ENCODE peak calls at places on chromosomes 3 and 15, in six cellular contexts. P is GM23248, L is GM03348, Q is fibroblast of pulmonary artery, Z is ovary, Y is sigmoid colon. H is an unnamed sample.
A peak's percentile ranks its signal among the peaks of the same experiment; 100 is the strongest.

GRCh38 chr3:9732080-9732752 is 681 bp downstream of the BRPF1 start:
- DNase-seq in P (peak; percentile 63), L (peak; percentile 49), Q (no peak), Z (no peak), Y (no peak), H (peak; percentile 34)

GRCh38 chr3:105177558-105177957 is 189.2 kb upstream of the ALCAM start:
- DNase-seq in P (peak; percentile 24), L (peak; percentile 5), Q (no peak), Z (no peak), Y (no peak), H (no peak)

GRCh38 chr3:122858373-122858772 is 63.5 kb downstream of the SLC49A4 start:
- DNase-seq in P (peak; percentile 40), L (peak; percentile 19), Q (peak; percentile 60), Z (no peak), Y (no peak), H (no peak)

GRCh38 chr3:30596161-30596560 is 10.2 kb upstream of the TGFBR2 start:
- DNase-seq in P (peak; percentile 35), L (no peak), Q (no peak), Z (no peak), Y (no peak), H (no peak)

GRCh38 chr3:126888186-126888760 is 94.6 kb upstream of the PLXNA1 start:
- DNase-seq in P (no peak), L (no peak), Q (no peak), Z (no peak), Y (no peak), H (no peak)

GRCh38 chr3:5053021-5053831 is 68.9 kb upstream of the ARL8B start:
- DNase-seq in P (peak; percentile 89), L (peak; percentile 75), Q (peak; percentile 36), Z (peak; percentile 26), Y (peak; percentile 63), H (peak; percentile 13)

GRCh38 chr3:160128086-160128485 is 97.1 kb upstream of the C3orf80 start:
- DNase-seq in P (no peak), L (peak; percentile 12), Q (no peak), Z (no peak), Y (no peak), H (no peak)

GRCh38 chr3:52480768-52481715 is 14.1 kb upstream of the STAB1 start:
- DNase-seq in P (no peak), L (no peak), Q (no peak), Z (peak; percentile 68), Y (no peak), H (no peak)

GRCh38 chr3:152296382-152296781 is 27.7 kb downstream of the MBNL1 start:
- DNase-seq in P (no peak), L (no peak), Q (no peak), Z (no peak), Y (no peak), H (no peak)

GRCh38 chr15:31265871-31266711 is 60.5 kb upstream of the KLF13 start:
- DNase-seq in P (no peak), L (no peak), Q (no peak), Z (peak; percentile 12), Y (peak; percentile 75), H (peak; percentile 34)

GRCh38 chr3:131353946-131354345 is 27.6 kb upstream of the NUDT16 start:
- DNase-seq in P (no peak), L (no peak), Q (no peak), Z (no peak), Y (no peak), H (no peak)

GRCh38 chr3:113005622-113006021 is 14.8 kb downstream of the GTPBP8 start:
- DNase-seq in P (no peak), L (no peak), Q (no peak), Z (no peak), Y (no peak), H (no peak)

GRCh38 chr3:125110016-125110875 is 54.4 kb upstream of the HEG1 start:
- DNase-seq in P (peak; percentile 94), L (peak; percentile 83), Q (peak; percentile 83), Z (no peak), Y (no peak), H (no peak)

GRCh38 chr3:154779571-154779970 is 300.5 kb upstream of the MME start:
- DNase-seq in P (peak; percentile 50), L (peak; percentile 37), Q (peak; percentile 66), Z (no peak), Y (no peak), H (no peak)

GRCh38 chr3:112530573-112530972 is 31.2 kb downstream of the ATG3 start:
- DNase-seq in P (no peak), L (no peak), Q (no peak), Z (no peak), Y (no peak), H (no peak)

GRCh38 chr3:160554980-160555379 is 10.4 kb downstream of the KPNA4 start:
- DNase-seq in P (no peak), L (no peak), Q (no peak), Z (no peak), Y (no peak), H (no peak)

GRCh38 chr15:44289352-44289790 is 852 bp downstream of the GOLM2 start:
- DNase-seq in P (peak; percentile 58), L (peak; percentile 14), Q (no peak), Z (no peak), Y (no peak), H (no peak)

GRCh38 chr15:64896371-64897069 is 15.2 kb upstream of the ANKDD1A start:
- DNase-seq in P (no peak), L (no peak), Q (no peak), Z (no peak), Y (no peak), H (no peak)

GRCh38 chr15:69489101-69489571 is 36.5 kb downstream of the RPLP1 start:
- DNase-seq in P (peak; percentile 59), L (peak; percentile 46), Q (peak; percentile 45), Z (no peak), Y (no peak), H (no peak)

GRCh38 chr15:27045796-27046195 is 74.8 kb downstream of the GABRG3 start:
- DNase-seq in P (no peak), L (no peak), Q (no peak), Z (no peak), Y (no peak), H (no peak)

GRCh38 chr3:105598047-105598796 is 231.5 kb downstream of the ALCAM start:
- DNase-seq in P (peak; percentile 90), L (peak; percentile 78), Q (peak; percentile 96), Z (no peak), Y (no peak), H (no peak)

GRCh38 chr3:124363451-124363850 is 366.8 kb upstream of the UMPS start:
- DNase-seq in P (peak; percentile 67), L (peak; percentile 15), Q (peak; percentile 59), Z (no peak), Y (no peak), H (no peak)

GRCh38 chr3:188362405-188362831 is 208.5 kb downstream of the LPP start:
- DNase-seq in P (peak; percentile 93), L (no peak), Q (peak; percentile 94), Z (no peak), Y (no peak), H (no peak)

GRCh38 chr3:101261506-101261905 is 58.9 kb downstream of the IMPG2 start:
- DNase-seq in P (peak; percentile 47), L (peak; percentile 9), Q (peak; percentile 17), Z (no peak), Y (no peak), H (no peak)

GRCh38 chr3:171980578-171981270 is 58.7 kb upstream of the FNDC3B start:
- DNase-seq in P (peak; percentile 38), L (peak; percentile 35), Q (peak; percentile 84), Z (no peak), Y (no peak), H (no peak)

GRCh38 chr3:123762805-123763204 is 121.3 kb downstream of the MYLK start:
- DNase-seq in P (no peak), L (no peak), Q (no peak), Z (no peak), Y (no peak), H (no peak)

GRCh38 chr3:154132777-154133375 is 11.7 kb downstream of the ARHGEF26 start:
- DNase-seq in P (no peak), L (no peak), Q (peak; percentile 31), Z (no peak), Y (no peak), H (no peak)

GRCh38 chr15:38300395-38300794 is 47.8 kb downstream of the SPRED1 start:
- DNase-seq in P (peak; percentile 37), L (no peak), Q (peak; percentile 43), Z (no peak), Y (no peak), H (no peak)

GRCh38 chr15:51757463-51757862 is 6.1 kb downstream of the TMOD2 start:
- DNase-seq in P (no peak), L (no peak), Q (no peak), Z (no peak), Y (no peak), H (no peak)

H was measured in heart right ventricle.